ENCODE peak calls at places on chromosome 11, in five cellular contexts. One of them, this sample, is unnamed.

GRCh38 chr11:36492724-36493304 is 17.3 kb downstream of the TRAF6 start:
- DNase-seq in Peyer's patch: no peak
- DNase-seq in stomach: no peak
- DNase-seq in prostate gland: no peak
- DNase-seq in esophagus muscularis mucosa: no peak
- DNase-seq in this sample: no peak

GRCh38 chr11:103798456-103798855 is 238.0 kb upstream of the DDI1 start:
- DNase-seq in Peyer's patch: no peak
- DNase-seq in stomach: no peak
- DNase-seq in prostate gland: no peak
- DNase-seq in esophagus muscularis mucosa: no peak
- DNase-seq in this sample: no peak

GRCh38 chr11:80595011-80595410 is 1154.2 kb upstream of the TENM4 start:
- DNase-seq in Peyer's patch: no peak
- DNase-seq in stomach: no peak
- DNase-seq in prostate gland: no peak
- DNase-seq in esophagus muscularis mucosa: no peak
- DNase-seq in this sample: no peak

GRCh38 chr11:129184581-129184980 is 7.5 kb downstream of the ARHGAP32 start:
- DNase-seq in Peyer's patch: no peak
- DNase-seq in stomach: no peak
- DNase-seq in prostate gland: no peak
- DNase-seq in esophagus muscularis mucosa: no peak
- DNase-seq in this sample: no peak

GRCh38 chr11:72970557-72971118 is 156.4 kb downstream of the ATG16L2 start:
- DNase-seq in Peyer's patch: no peak
- DNase-seq in stomach: no peak
- DNase-seq in prostate gland: no peak
- DNase-seq in esophagus muscularis mucosa: no peak
- DNase-seq in this sample: no peak

GRCh38 chr11:47980907-47981621 is 705 bp downstream of the PTPRJ start:
- DNase-seq in Peyer's patch: peak; percentile 76
- DNase-seq in stomach: peak; percentile 65
- DNase-seq in prostate gland: no peak
- DNase-seq in esophagus muscularis mucosa: no peak
- DNase-seq in this sample: no peak

GRCh38 chr11:44637477-44637876 is 72.0 kb downstream of the CD82 start:
- DNase-seq in Peyer's patch: no peak
- DNase-seq in stomach: no peak
- DNase-seq in prostate gland: no peak
- DNase-seq in esophagus muscularis mucosa: no peak
- DNase-seq in this sample: no peak

GRCh38 chr11:6755303-6755952 is 16.3 kb downstream of the OR2AG2 start:
- DNase-seq in Peyer's patch: no peak
- DNase-seq in stomach: peak; percentile 27
- DNase-seq in prostate gland: no peak
- DNase-seq in esophagus muscularis mucosa: peak; percentile 91
- DNase-seq in this sample: no peak

GRCh38 chr11:1275021-1275420 is 34.4 kb downstream of the TOLLIP start:
- DNase-seq in Peyer's patch: no peak
- DNase-seq in stomach: no peak
- DNase-seq in prostate gland: no peak
- DNase-seq in esophagus muscularis mucosa: no peak
- DNase-seq in this sample: no peak

GRCh38 chr11:90288207-90288821 is 65.5 kb upstream of the CHORDC1 start:
- DNase-seq in Peyer's patch: no peak
- DNase-seq in stomach: no peak
- DNase-seq in prostate gland: no peak
- DNase-seq in esophagus muscularis mucosa: no peak
- DNase-seq in this sample: no peak

GRCh38 chr11:106101797-106102196 is 24.3 kb downstream of the AASDHPPT start:
- DNase-seq in Peyer's patch: no peak
- DNase-seq in stomach: no peak
- DNase-seq in prostate gland: no peak
- DNase-seq in esophagus muscularis mucosa: no peak
- DNase-seq in this sample: no peak

DNA sequence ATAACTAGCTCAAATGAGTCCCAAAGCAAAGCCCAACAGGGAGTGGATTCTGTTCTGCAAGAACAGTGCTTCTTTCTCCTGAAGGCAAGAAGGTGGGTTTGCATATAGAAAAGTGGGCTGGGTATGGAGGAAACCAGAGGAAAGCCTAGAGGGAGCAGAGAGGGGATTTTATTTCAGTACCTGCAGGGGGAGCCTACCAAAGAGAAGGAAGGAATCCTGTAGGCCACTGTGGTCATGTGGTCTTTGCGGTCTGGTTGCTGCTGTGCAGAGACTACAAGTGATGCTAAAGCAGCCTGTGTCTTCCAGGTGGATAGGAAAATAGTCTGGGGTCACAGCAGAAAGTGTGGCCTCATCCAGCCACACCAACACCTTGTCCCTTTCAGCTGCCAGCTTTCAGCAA is 33.2 kb upstream of the ZBTB16 start:
- DNase-seq in Peyer's patch: no peak
- DNase-seq in stomach: no peak
- DNase-seq in prostate gland: no peak
- DNase-seq in esophagus muscularis mucosa: no peak
- DNase-seq in this sample: no peak
- TF ChIP-seq CTCF in Peyer's patch: peak; percentile 6
- TF ChIP-seq CTCF in stomach: no peak
- TF ChIP-seq CTCF in prostate gland: no peak
- TF ChIP-seq CTCF in esophagus muscularis mucosa: no peak
- TF ChIP-seq CTCF in this sample: no peak

DNA sequence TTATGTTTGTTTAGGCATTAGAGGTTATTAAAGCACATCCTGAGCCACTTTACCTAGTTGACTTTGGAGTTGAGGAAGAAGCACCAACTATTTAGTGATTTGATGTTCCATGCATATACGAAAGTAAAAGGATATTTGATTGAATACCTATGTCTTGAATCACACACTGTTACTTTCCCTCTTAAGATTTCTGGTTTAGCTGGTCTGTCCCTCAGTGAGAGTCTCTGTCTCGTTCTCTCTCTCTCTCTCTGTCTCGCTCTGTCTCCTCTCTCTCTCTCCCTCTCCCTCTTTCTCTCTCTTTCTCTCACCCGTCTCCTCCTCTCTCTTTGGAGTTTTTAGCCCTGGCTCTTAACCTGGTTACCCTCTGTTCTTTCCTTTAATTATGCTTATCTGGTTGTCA is 11.0 kb downstream of the CTNND1 start:
- DNase-seq in Peyer's patch: no peak
- DNase-seq in stomach: no peak
- DNase-seq in prostate gland: no peak
- DNase-seq in esophagus muscularis mucosa: no peak
- DNase-seq in this sample: no peak
- H3K27ac ChIP-seq in Peyer's patch: no peak overlapping the region
- H3K27ac ChIP-seq in stomach: no peak overlapping the region
- H3K27ac ChIP-seq in prostate gland: peak overlapping the region; percentile 22
- H3K27ac ChIP-seq in esophagus muscularis mucosa: no peak overlapping the region
- H3K27ac ChIP-seq in this sample: no peak overlapping the region

GRCh38 chr11:3163241-3163981 is 1.7 kb downstream of the OSBPL5 start:
- DNase-seq in Peyer's patch: no peak
- DNase-seq in stomach: no peak
- DNase-seq in prostate gland: no peak
- DNase-seq in esophagus muscularis mucosa: no peak
- DNase-seq in this sample: no peak
- H3K4me1 ChIP-seq in Peyer's patch: peaks cover 76% of the 10 kb centered on the region
- H3K4me1 ChIP-seq in stomach: peaks cover 70% of the 10 kb centered on the region
- H3K4me1 ChIP-seq in prostate gland: peaks cover 8% of the 10 kb centered on the region
- H3K4me1 ChIP-seq in esophagus muscularis mucosa: peaks cover 78% of the 10 kb centered on the region
- H3K4me1 ChIP-seq in this sample: peaks cover 69% of the 10 kb centered on the region

GRCh38 chr11:3959015-3959917 is 103.8 kb downstream of the STIM1 start:
- DNase-seq in Peyer's patch: no peak
- DNase-seq in stomach: no peak
- DNase-seq in prostate gland: no peak
- DNase-seq in esophagus muscularis mucosa: no peak
- DNase-seq in this sample: no peak
- TF ChIP-seq CTCF in Peyer's patch: peak; percentile 31
- TF ChIP-seq CTCF in stomach: peak; percentile 10
- TF ChIP-seq CTCF in prostate gland: no peak
- TF ChIP-seq CTCF in esophagus muscularis mucosa: peak; percentile 8
- TF ChIP-seq CTCF in this sample: no peak

GRCh38 chr11:12163181-12163841 is 52.9 kb downstream of the MICAL2 start:
- DNase-seq in Peyer's patch: peak; percentile 69
- DNase-seq in stomach: no peak
- DNase-seq in prostate gland: no peak
- DNase-seq in esophagus muscularis mucosa: no peak
- DNase-seq in this sample: no peak

GRCh38 chr11:12162652-12163051 is 52.3 kb downstream of the MICAL2 start:
- DNase-seq in Peyer's patch: no peak
- DNase-seq in stomach: no peak
- DNase-seq in prostate gland: no peak
- DNase-seq in esophagus muscularis mucosa: no peak
- DNase-seq in this sample: no peak

GRCh38 chr11:12160680-12161079 is 50.3 kb downstream of the MICAL2 start:
- DNase-seq in Peyer's patch: no peak
- DNase-seq in stomach: no peak
- DNase-seq in prostate gland: no peak
- DNase-seq in esophagus muscularis mucosa: no peak
- DNase-seq in this sample: peak; percentile 46

GRCh38 chr11:12161137-12161536 is 50.7 kb downstream of the MICAL2 start:
- DNase-seq in Peyer's patch: no peak
- DNase-seq in stomach: no peak
- DNase-seq in prostate gland: no peak
- DNase-seq in esophagus muscularis mucosa: no peak
- DNase-seq in this sample: peak; percentile 70

DNA sequence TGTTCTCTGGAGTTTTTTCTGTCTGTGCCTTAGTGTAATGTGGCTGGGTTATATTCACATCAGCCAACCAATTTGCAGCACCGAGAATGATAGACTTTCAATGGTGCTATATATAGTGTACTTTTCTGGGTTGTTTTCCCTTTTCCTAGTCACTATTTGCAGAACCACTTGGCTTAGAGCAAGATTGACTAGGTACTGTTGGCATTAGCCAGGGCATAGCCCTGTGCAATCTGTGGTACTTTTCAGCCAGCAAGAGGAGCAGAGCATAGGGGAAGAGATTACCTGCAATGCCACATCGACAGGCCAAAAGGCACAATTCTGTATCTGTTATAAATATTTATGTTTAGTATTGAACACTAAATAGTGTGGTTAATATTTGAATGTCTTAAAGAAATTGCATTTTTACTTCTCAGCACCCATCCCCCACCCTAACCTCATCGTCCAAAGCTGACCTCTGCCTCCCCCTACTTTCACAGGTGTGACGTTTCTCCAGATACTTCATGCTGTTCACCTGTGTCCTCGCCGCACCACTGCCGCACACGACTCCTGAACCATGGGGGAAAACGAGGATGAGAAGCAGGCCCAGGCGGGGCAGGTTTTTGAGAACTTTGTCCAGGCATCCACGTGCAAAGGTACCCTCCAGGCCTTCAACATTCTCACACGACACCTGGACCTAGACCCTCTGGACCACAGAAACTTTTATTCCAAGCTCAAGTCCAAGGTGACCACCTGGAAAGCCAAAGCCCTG is 51.4 kb downstream of the MICAL2 start:
- DNase-seq in Peyer's patch: no peak
- DNase-seq in stomach: no peak
- DNase-seq in prostate gland: no peak
- DNase-seq in esophagus muscularis mucosa: no peak
- DNase-seq in this sample: no peak
- H3K27ac ChIP-seq in Peyer's patch: no peak overlapping the region
- H3K27ac ChIP-seq in stomach: no peak overlapping the region
- H3K27ac ChIP-seq in prostate gland: no peak overlapping the region
- H3K27ac ChIP-seq in esophagus muscularis mucosa: peak overlapping the region; percentile 91
- H3K27ac ChIP-seq in this sample: no peak overlapping the region